ENCODE peak calls at places on chromosomes 1 and 21, in six cellular contexts. H is astrocyte, W is AG10803, B is cardiac fibroblast, I is NB4, Y is tibial artery. S is an unnamed sample.

GRCh38 chr21:37204580-37204979 is 62.6 kb downstream of the VPS26C start:
- DNase-seq in W (no peak), I (no peak), Y (no peak), B (no peak), H (peak), S (peak)

GRCh38 chr1:61056674-61057439 is 25.5 kb upstream of the NFIA start:
- DNase-seq in Y (peak), B (peak), I (peak), W (peak), H (peak), S (peak)

GRCh38 chr21:15894596-15894995 is 164.8 kb downstream of the USP25 start:
- DNase-seq in W (peak), H (peak), I (peak), B (peak), Y (no peak), S (peak)

GRCh38 chr1:206555473-206555935 is 48.2 kb downstream of the RASSF5 start:
- DNase-seq in I (no peak), Y (no peak), H (no peak), B (no peak), W (no peak), S (no peak)

GRCh38 chr1:19029191-19030085 is 73.0 kb upstream of the IFFO2 start:
- DNase-seq in Y (no peak), B (no peak), I (peak), H (no peak), W (no peak), S (no peak)

GRCh38 chr1:6300342-6301141 is 39.6 kb upstream of the GPR153 start:
- DNase-seq in H (no peak), I (no peak), W (no peak), Y (no peak), B (no peak), S (peak)

GRCh38 chr21:45125347-45125746 is 51.0 kb downstream of the ADARB1 start:
- DNase-seq in B (no peak), I (no peak), W (no peak), H (no peak), Y (no peak), S (no peak)

GRCh38 chr1:68010094-68010493 is 40.3 kb downstream of the DIRAS3 start:
- DNase-seq in B (peak), Y (no peak), I (no peak), H (peak), W (peak), S (peak)

GRCh38 chr1:110120960-110121561 is 8.8 kb downstream of the UBL4B start:
- DNase-seq in Y (no peak), H (no peak), W (no peak), I (no peak), B (no peak), S (no peak)

GRCh38 chr1:36542962-36543515 is 60.3 kb upstream of the CSF3R start:
- DNase-seq in W (no peak), H (no peak), Y (no peak), B (no peak), I (peak), S (no peak)

DNA sequence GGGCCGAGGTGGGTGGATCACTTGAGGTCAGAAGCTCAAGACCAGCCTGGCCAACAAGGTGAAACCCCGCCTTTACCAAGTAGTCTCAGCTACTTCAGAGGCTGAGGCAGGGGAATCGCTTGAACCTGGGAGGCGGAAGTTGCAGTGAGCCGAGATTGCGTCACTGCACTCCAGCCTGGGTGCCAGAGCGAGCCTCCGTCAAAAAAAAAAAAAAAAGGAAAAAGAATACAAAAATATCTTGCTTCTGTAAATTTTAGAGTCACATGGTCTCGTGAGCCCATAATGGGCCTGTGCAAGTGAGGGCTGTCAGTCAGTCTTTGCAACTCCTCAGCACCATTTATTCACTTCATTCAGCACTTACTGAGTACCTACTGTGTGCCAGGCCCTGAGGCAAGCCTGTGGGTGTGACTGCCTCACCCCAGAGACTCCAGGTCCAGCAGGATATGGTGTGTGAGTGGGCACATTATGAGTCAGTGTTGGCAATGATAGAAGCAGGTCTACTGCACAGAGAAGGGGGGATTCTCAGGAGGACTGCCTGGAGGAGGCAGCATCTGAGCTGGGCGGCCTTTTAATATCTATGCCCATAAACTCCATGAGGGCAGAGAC is 46.7 kb upstream of the TARDBP start:
- DNase-seq in H (no peak), Y (peak), B (peak), I (peak), W (no peak), S (peak)
- H3K4me3 ChIP-seq in H (no peak), Y (no peak), B (no peak), I (peak), W (no peak), S (no peak)

GRCh38 chr1:173409613-173410012 is 67.5 kb upstream of the PRDX6 start:
- DNase-seq in B (peak), Y (peak), I (peak), W (peak), H (peak), S (peak)

GRCh38 chr1:173410794-173411236 is 66.3 kb upstream of the PRDX6 start:
- DNase-seq in B (no peak), H (no peak), I (no peak), Y (no peak), W (no peak), S (no peak)

GRCh38 chr1:173407846-173408245 is 69.3 kb upstream of the PRDX6 start:
- DNase-seq in H (no peak), Y (no peak), I (no peak), W (no peak), B (no peak), S (no peak)

GRCh38 chr1:173410133-173410793 is 66.9 kb upstream of the PRDX6 start:
- DNase-seq in W (no peak), Y (no peak), I (no peak), H (peak), B (peak), S (no peak)

GRCh38 chr1:173408886-173409285 is 68.2 kb upstream of the PRDX6 start:
- DNase-seq in H (peak), I (no peak), Y (no peak), B (no peak), W (no peak), S (peak)
- TF ChIP-seq CTCF in H (peak), I (no peak), Y (no peak), B (no peak), W (peak), S (no peak)

DNA sequence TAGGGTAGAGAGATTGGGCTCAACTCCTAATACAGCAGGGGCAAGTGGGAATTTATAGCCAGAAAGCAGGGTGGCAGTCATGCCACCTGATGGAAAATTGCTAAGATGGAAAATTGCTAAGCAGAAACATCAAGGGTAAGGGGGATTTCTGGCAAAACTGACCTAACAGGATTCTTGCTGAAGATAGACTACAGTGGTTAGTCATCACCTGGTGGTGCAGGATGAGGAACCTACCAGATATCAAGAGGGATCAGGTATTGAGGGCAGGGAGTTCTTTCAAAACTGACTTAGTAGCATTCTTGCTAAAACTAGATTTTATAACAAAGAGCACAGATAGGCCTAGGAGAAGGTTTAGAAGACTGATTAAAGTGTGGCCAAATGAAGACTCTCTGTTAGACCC is 292.9 kb downstream of the PLPP3 start:
- DNase-seq in B (no peak), H (no peak), W (no peak), I (no peak), Y (no peak), S (no peak)
- H3K4me3 ChIP-seq in B (no peak), H (no peak), W (no peak), I (no peak), Y (no peak), S (no peak)

GRCh38 chr1:212558665-212559480 is 49.7 kb upstream of the ATF3 start:
- DNase-seq in I (peak), B (peak), Y (peak), H (peak), W (peak), S (peak)
- TF ChIP-seq CTCF in I (no peak), B (no peak), Y (no peak), H (no peak), W (no peak), S (no peak)

GRCh38 chr1:44807364-44808062 is 362 bp upstream of the DYNLT4 start:
- DNase-seq in Y (peak), I (peak), H (peak), B (peak), W (peak), S (peak)
- H3K4me3 ChIP-seq in Y (peak), I (peak), H (peak), B (no peak), W (peak), S (peak)

DNA sequence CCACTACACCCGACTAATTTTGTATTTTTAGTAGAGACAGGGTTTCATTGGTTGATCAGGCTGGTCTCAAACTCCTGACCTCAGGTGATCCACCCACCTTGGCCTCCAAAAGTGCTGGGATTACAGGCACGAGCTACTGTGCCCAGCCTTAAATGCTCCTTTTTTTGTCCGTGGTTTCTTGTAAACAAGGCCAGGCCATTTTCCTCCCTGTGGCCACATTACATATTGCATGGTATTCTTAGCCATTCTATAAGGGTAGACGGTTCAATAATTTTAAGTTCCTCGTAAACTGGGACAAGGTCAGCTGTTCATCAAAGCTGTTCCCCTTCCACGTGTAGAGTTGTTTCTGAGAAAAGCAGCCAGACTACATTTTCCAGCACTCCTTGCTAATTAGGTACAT is 10.3 kb upstream of the LUZP1 start:
- DNase-seq in I (peak), W (no peak), Y (no peak), H (no peak), B (peak), S (peak)
- TF ChIP-seq CTCF in I (peak), W (peak), Y (peak), H (peak), B (peak), S (peak)

GRCh38 chr1:84731519-84731918 is 41.3 kb upstream of the SSX2IP start:
- DNase-seq in Y (no peak), I (no peak), H (no peak), W (no peak), B (no peak), S (no peak)

GRCh38 chr1:84736445-84736844 is 46.2 kb upstream of the SSX2IP start:
- DNase-seq in W (no peak), I (no peak), B (no peak), H (no peak), Y (no peak), S (no peak)

GRCh38 chr1:84736944-84737343 is 46.7 kb upstream of the SSX2IP start:
- DNase-seq in W (no peak), I (no peak), B (no peak), H (no peak), Y (no peak), S (no peak)

GRCh38 chr1:84735483-84735882 is 45.2 kb upstream of the SSX2IP start:
- DNase-seq in B (no peak), W (no peak), Y (no peak), I (no peak), H (peak), S (no peak)

GRCh38 chr1:84732520-84732919 is 42.3 kb upstream of the SSX2IP start:
- DNase-seq in H (no peak), W (no peak), I (no peak), Y (no peak), B (no peak), S (no peak)
- H3K4me3 ChIP-seq in H (no peak), W (no peak), I (no peak), Y (no peak), B (no peak), S (no peak)

DNA sequence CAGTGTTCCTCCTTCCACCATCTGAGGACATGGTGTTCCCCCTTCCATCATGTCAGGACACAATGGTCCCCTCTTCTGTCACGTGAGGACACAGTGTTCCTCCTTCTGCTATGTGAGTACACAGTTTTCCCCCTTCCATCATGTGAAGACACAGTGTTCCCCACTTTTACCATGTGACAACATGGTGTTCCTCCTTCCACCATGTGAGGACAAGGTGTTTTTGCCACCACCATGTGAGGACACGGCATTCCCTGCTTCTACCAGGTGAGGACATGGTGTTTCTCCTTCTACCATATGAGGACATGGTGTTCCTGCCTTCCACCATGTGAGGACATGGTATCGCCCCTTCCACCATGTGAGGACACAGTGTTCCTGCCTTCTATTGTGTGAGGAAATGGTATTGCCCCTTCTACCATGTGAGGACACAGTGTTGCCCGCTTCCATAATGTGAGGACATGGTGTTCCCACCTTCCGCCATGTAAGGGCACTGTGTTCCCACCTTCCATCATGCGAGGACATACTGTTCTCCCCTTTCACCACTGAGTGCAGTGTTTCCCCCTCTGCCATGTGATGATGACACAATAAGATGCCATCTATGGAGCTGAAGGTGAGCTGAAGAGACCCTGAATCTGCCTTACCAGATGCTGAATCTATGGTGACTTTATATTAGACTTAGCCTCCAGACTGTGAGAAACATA is 132.3 kb downstream of the FCRL5 start:
- DNase-seq in W (no peak), Y (no peak), I (no peak), B (no peak), H (no peak), S (no peak)
- TF ChIP-seq CTCF in W (no peak), Y (no peak), I (no peak), B (no peak), H (no peak), S (no peak)

DNA sequence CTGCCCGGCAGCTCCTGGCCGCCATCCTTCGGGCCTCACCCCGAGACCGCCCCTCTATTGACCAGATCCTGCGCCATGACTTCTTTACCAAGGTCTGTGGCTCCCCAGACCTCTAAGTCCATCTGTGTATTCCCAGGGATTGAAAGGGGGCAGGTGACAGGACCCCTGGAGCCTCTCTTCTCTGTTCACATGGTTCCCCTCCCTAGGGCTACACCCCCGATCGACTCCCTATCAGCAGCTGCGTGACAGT is 2.8 kb downstream of the PLK3 start:
- DNase-seq in H (no peak), B (no peak), W (no peak), I (no peak), Y (no peak), S (no peak)
- H3K4me3 ChIP-seq in H (peak), B (no peak), W (peak), I (no peak), Y (peak), S (peak)